ENCODE peak calls at places on chromosomes 16 and 17, in seven cellular contexts. T is WTC11, P is BE2C, V is Peyer's patch, I is heart left ventricle, N is A549, A is B cell. O is an unnamed sample.

GRCh38 chr16:65343556-65343955 is 221.7 kb upstream of the CDH11 start:
- DNase-seq in T (no peak), I (no peak), V (no peak), N (no peak), A (no peak), P (no peak), O (no peak)

GRCh38 chr17:45260204-45260783 is 1.6 kb downstream of the SPATA32 start:
- DNase-seq in I (peak), N (no peak), T (no peak), V (no peak), P (no peak), A (no peak), O (no peak)

GRCh38 chr16:4944333-4945281 is 7.7 kb upstream of the PPL start:
- DNase-seq in A (no peak), V (peak), I (peak), N (peak), P (peak), T (peak), O (no peak)

GRCh38 chr16:51994597-51994996 is 552.3 kb downstream of the TOX3 start:
- DNase-seq in I (peak), A (no peak), P (peak), N (no peak), T (no peak), V (peak), O (no peak)

GRCh38 chr16:22262460-22262859 is 34.7 kb upstream of the POLR3E start:
- DNase-seq in P (no peak), N (no peak), I (no peak), V (no peak), A (no peak), T (no peak), O (no peak)

GRCh38 chr17:29238133-29238850 is 8.4 kb upstream of the CRYBA1 start:
- DNase-seq in P (no peak), V (no peak), A (no peak), I (no peak), T (no peak), N (no peak), O (no peak)

GRCh38 chr17:44108440-44109311 is 14.8 kb downstream of the HDAC5 start:
- DNase-seq in P (peak), N (peak), T (no peak), V (peak), A (no peak), I (peak), O (no peak)

GRCh38 chr17:73513426-73513825 is 130.8 kb downstream of the SDK2 start:
- DNase-seq in A (no peak), I (no peak), V (no peak), T (no peak), N (no peak), P (no peak), O (no peak)

GRCh38 chr16:19809121-19809635 is 75.5 kb downstream of the GPRC5B start:
- DNase-seq in A (no peak), T (no peak), P (no peak), I (no peak), N (no peak), V (no peak), O (no peak)

GRCh38 chr16:59330030-59330670 is 596.0 kb upstream of the GOT2 start:
- DNase-seq in V (no peak), P (no peak), T (no peak), N (no peak), A (no peak), I (no peak), O (no peak)

GRCh38 chr16:87317766-87318121 is 552 bp upstream of the C16orf95 start:
- DNase-seq in T (no peak), P (peak), V (peak), I (no peak), N (peak), A (no peak), O (peak)

GRCh38 chr17:77802811-77803220 is 155.7 kb upstream of the TNRC6C start:
- DNase-seq in N (no peak), T (no peak), I (peak), V (no peak), A (no peak), P (peak), O (peak)

GRCh38 chr17:19284005-19284959 is 47.1 kb downstream of the EPN2 start:
- DNase-seq in T (no peak), P (no peak), A (peak), N (no peak), I (no peak), V (no peak), O (no peak)

GRCh38 chr16:28534542-28535373 is 4.0 kb downstream of the NUPR1 start:
- DNase-seq in V (peak), P (no peak), T (no peak), N (no peak), I (no peak), A (no peak), O (no peak)

GRCh38 chr17:77420804-77421634 is 280.2 kb downstream of the SEC14L1 start:
- DNase-seq in V (peak), I (no peak), P (peak), T (peak), N (peak), A (peak), O (peak)

GRCh38 chr17:19003966-19004600 is 481 bp downstream of the FAM83G start:
- DNase-seq in T (peak), I (no peak), P (no peak), A (peak), N (peak), V (peak), O (peak)

GRCh38 chr17:41185001-41185400 is 290 bp upstream of the KRTAP4-1 start:
- DNase-seq in P (no peak), I (no peak), A (no peak), V (no peak), N (no peak), T (no peak), O (no peak)

GRCh38 chr17:41186872-41187271 is 2.2 kb upstream of the KRTAP4-1 start:
- DNase-seq in N (no peak), V (no peak), A (no peak), T (no peak), P (no peak), I (no peak), O (no peak)

GRCh38 chr17:41184480-41184961 is at the start of gene KRTAP4-1:
- DNase-seq in V (no peak), T (no peak), A (no peak), N (no peak), P (peak), I (no peak), O (no peak)

GRCh38 chr17:41196068-41196467 is 6.4 kb downstream of the KRTAP9-1 start:
- DNase-seq in A (no peak), I (no peak), P (no peak), V (no peak), T (no peak), N (no peak), O (no peak)

GRCh38 chr17:41190328-41190727 is 641 bp downstream of the KRTAP9-1 start:
- DNase-seq in V (no peak), T (no peak), A (no peak), P (no peak), N (no peak), I (no peak), O (no peak)
- TF ChIP-seq CTCF in V (no peak), T (no peak), A (no peak), P (no peak), N (no peak), I (no peak), O (no peak)

GRCh38 chr16:392450-393027 is 4.5 kb upstream of the NME4 start:
- DNase-seq in I (no peak), N (no peak), A (no peak), T (no peak), P (no peak), V (no peak), O (no peak)
- TF ChIP-seq CTCF in I (no peak), N (no peak), A (no peak), T (no peak), P (no peak), V (no peak), O (no peak)

GRCh38 chr16:20883554-20884239 is 16.5 kb downstream of the DCUN1D3 start:
- DNase-seq in P (no peak), V (no peak), A (no peak), T (no peak), N (no peak), I (no peak), O (no peak)
- TF ChIP-seq CTCF in P (no peak), V (no peak), A (no peak), T (no peak), N (no peak), I (no peak), O (no peak)

DNA sequence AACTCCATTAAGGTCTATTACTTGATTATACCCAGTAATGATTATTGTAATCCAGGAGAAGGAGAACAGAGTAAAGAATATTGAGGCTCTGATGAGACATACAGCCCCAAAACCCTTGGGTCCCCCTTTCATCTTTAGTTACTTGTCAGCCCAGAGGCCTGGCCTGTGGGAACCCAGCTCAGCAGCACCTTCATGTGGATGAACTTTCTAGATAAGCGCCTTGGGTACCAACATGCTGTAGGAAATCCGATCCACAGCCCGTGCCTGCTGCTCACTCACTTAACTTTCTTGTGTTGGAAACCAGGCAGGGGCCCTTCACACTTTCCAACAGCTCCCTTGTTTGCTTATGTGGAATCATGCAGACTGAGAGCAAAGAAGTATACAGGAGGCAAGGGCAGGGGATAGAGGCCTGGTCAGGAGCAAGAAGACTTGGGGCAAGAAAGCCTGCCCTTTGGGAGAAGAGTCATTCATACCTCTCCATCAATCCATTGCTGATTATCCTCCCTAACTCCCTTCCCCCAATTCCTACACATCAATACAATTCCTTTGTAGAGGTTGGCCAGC is 64.0 kb upstream of the SOX9 start:
- DNase-seq in I (no peak), P (no peak), V (no peak), A (no peak), T (peak), N (no peak), O (no peak)
- TF ChIP-seq CTCF in I (no peak), P (peak), V (no peak), A (no peak), T (no peak), N (no peak), O (no peak)

GRCh38 chr16:2825049-2825742 is 4.9 kb upstream of the ZG16B start:
- DNase-seq in I (no peak), A (no peak), V (peak), T (no peak), N (no peak), P (no peak), O (no peak)

GRCh38 chr16:2827481-2827790 is 2.7 kb upstream of the ZG16B start:
- DNase-seq in A (no peak), I (no peak), T (no peak), P (no peak), N (no peak), V (no peak), O (no peak)

GRCh38 chr16:2824626-2825025 is 5.5 kb upstream of the ZG16B start:
- DNase-seq in T (no peak), N (no peak), V (peak), P (no peak), A (no peak), I (no peak), O (no peak)

GRCh38 chr16:2826591-2827480 is 3.3 kb upstream of the ZG16B start:
- DNase-seq in P (no peak), I (no peak), V (no peak), A (no peak), N (no peak), T (no peak), O (no peak)

GRCh38 chr16:2825899-2826298 is 4.2 kb upstream of the ZG16B start:
- DNase-seq in A (no peak), I (no peak), V (peak), P (no peak), T (no peak), N (no peak), O (no peak)
- TF ChIP-seq CTCF in A (no peak), I (no peak), V (no peak), P (no peak), T (no peak), N (no peak), O (no peak)

GRCh38 chr17:67379251-67379630 is 2.2 kb downstream of the PITPNC1 start:
- DNase-seq in T (no peak), N (no peak), A (no peak), I (no peak), V (no peak), P (no peak), O (no peak)

GRCh38 chr17:67376509-67376891 is 581 bp upstream of the PITPNC1 start:
- DNase-seq in P (peak), A (no peak), I (no peak), N (peak), T (no peak), V (peak), O (no peak)

GRCh38 chr17:67376892-67377726 is at the start of gene PITPNC1:
- DNase-seq in N (peak), P (peak), T (peak), V (peak), A (peak), I (peak), O (peak)

GRCh38 chr17:67378444-67379250 is 1.6 kb downstream of the PITPNC1 start:
- DNase-seq in N (peak), P (peak), A (peak), V (peak), T (peak), I (peak), O (peak)

DNA sequence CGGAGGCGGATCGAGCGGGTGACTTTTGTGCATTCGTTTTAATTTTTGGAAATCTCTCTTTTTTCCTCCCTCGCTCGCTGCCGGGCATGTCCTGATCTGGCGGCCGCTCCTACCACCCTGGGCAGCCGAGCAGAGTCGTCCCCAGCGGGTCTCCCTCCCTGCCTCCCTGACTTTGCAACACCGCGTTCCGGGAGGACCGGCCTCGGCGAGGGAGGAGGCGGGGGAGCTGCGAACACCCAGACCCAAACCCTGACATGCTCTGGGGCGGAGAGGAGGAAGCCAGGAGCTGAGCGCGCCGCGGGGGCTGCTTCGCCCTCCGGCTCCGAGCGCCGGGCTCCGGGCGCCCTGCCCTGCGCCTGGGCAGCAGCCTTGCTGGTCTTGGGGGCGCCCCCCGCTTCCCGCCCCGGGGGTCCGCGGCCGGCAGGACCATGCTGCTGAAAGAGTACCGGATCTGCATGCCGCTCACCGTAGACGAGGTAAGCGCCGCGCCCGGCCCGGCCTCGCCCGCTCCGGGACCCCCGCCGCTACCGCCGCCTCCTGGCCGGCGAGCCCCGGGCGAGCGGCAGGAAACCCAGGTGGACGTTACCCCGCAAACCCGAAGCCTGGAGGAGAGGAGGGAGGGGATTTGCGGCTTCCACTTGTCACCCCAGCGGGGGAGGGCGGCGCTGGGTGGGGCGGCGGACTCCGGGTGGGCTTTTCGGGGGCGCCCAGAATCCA is 804 bp downstream of the PITPNC1 start:
- DNase-seq in I (peak), T (peak), A (peak), N (peak), V (peak), P (peak), O (peak)
- TF ChIP-seq CTCF in I (no peak), T (no peak), A (no peak), N (peak), V (no peak), P (peak), O (no peak)

GRCh38 chr17:72388765-72389473 is 268.1 kb downstream of the SOX9 start:
- DNase-seq in P (no peak), T (no peak), V (no peak), I (no peak), N (peak), A (no peak), O (no peak)
- TF ChIP-seq CTCF in P (peak), T (no peak), V (no peak), I (no peak), N (peak), A (no peak), O (no peak)

GRCh38 chr16:81879625-81880024 is 100.5 kb downstream of the PLCG2 start:
- DNase-seq in N (no peak), A (peak), T (peak), I (no peak), V (no peak), P (no peak), O (no peak)
- TF ChIP-seq CTCF in N (no peak), A (peak), T (peak), I (peak), V (no peak), P (peak), O (no peak)